ENCODE peak calls at places on chromosomes 5 and 9, in five cellular contexts. E is MM.1S, Y is psoas muscle, S is GM23338, P is breast epithelium. U is an unnamed sample.

GRCh38 chr5:131285637-131286399 is 22.0 kb downstream of the CDC42SE2 start:
- DNase-seq in E (no peak), Y (no peak), S (no peak), P (no peak), U (no peak)

GRCh38 chr9:125325821-125326220 is 64.2 kb downstream of the GAPVD1 start:
- DNase-seq in E (no peak), Y (no peak), S (no peak), P (no peak), U (no peak)

GRCh38 chr5:149581192-149581861 is at the start of gene ARHGEF37:
- DNase-seq in E (no peak), Y (peak), S (peak), P (peak), U (no peak)

GRCh38 chr9:134637241-134637640 is 4.4 kb upstream of the COL5A1 start:
- DNase-seq in E (no peak), Y (peak), S (no peak), P (no peak), U (no peak)

GRCh38 chr5:157548513-157549282 is 26.9 kb downstream of the ADAM19 start:
- DNase-seq in E (no peak), Y (no peak), S (no peak), P (no peak), U (no peak)

GRCh38 chr9:13939129-13939528 is 374.8 kb downstream of the NFIB start:
- DNase-seq in E (peak), Y (no peak), S (no peak), P (no peak), U (no peak)

GRCh38 chr9:113620016-113620376 is 156.5 kb downstream of the RGS3 start:
- DNase-seq in E (no peak), Y (no peak), S (no peak), P (no peak), U (no peak)

GRCh38 chr5:159463590-159464321 is 133.5 kb upstream of the IL12B start:
- DNase-seq in E (no peak), Y (no peak), S (no peak), P (no peak), U (no peak)

GRCh38 chr5:95380103-95380628 is 11.0 kb upstream of the FAM81B start:
- DNase-seq in E (peak), Y (no peak), S (no peak), P (no peak), U (no peak)

GRCh38 chr9:114314881-114315722 is 7.8 kb upstream of the ORM1 start:
- DNase-seq in E (no peak), Y (no peak), S (no peak), P (no peak), U (no peak)

GRCh38 chr5:4855889-4856288 is 284.2 kb upstream of the ADAMTS16 start:
- DNase-seq in E (no peak), Y (no peak), S (no peak), P (no peak), U (no peak)

GRCh38 chr9:133141833-133142594 is 21.0 kb upstream of the RALGDS start:
- DNase-seq in E (no peak), Y (peak), S (no peak), P (peak), U (peak)

GRCh38 chr9:136485049-136485647 is 2.3 kb upstream of the SEC16A start:
- DNase-seq in E (peak), Y (peak), S (peak), P (peak), U (peak)

GRCh38 chr5:154722097-154722496 is 33.1 kb upstream of the LARP1 start:
- DNase-seq in E (no peak), Y (no peak), S (peak), P (no peak), U (no peak)

GRCh38 chr9:123329329-123329955 is 26.6 kb upstream of the CRB2 start:
- DNase-seq in E (peak), Y (no peak), S (no peak), P (peak), U (no peak)

GRCh38 chr9:96441798-96442445 is 8.0 kb upstream of the HABP4 start:
- DNase-seq in E (peak), Y (no peak), S (peak), P (no peak), U (peak)

GRCh38 chr9:18479405-18479804 is 5.5 kb downstream of the ADAMTSL1 start:
- DNase-seq in E (no peak), Y (no peak), S (no peak), P (no peak), U (no peak)

GRCh38 chr5:19568004-19568403 is 420.0 kb downstream of the CDH18 start:
- DNase-seq in E (no peak), Y (no peak), S (peak), P (no peak), U (no peak)

GRCh38 chr9:107624216-107624948 is 134.8 kb upstream of the KLF4 start:
- DNase-seq in E (no peak), Y (no peak), S (no peak), P (no peak), U (no peak)

GRCh38 chr5:179819296-179820126 is 1.2 kb upstream of the SQSTM1 start:
- DNase-seq in E (peak), Y (peak), S (peak), P (peak), U (peak)

GRCh38 chr9:14396171-14396570 is 82.2 kb upstream of the NFIB start:
- DNase-seq in E (no peak), Y (peak), S (no peak), P (no peak), U (no peak)

GRCh38 chr9:4417578-4418325 is 72.5 kb upstream of the SLC1A1 start:
- DNase-seq in E (no peak), Y (no peak), S (no peak), P (no peak), U (no peak)

GRCh38 chr9:93083592-93084470 is 12.2 kb upstream of the CARD19 start:
- DNase-seq in E (no peak), Y (no peak), S (no peak), P (peak), U (no peak)

GRCh38 chr9:122131401-122131921 is 28.1 kb downstream of the NDUFA8 start:
- DNase-seq in E (no peak), Y (no peak), S (peak), P (no peak), U (no peak)

GRCh38 chr5:96140084-96140483 is 178.4 kb upstream of the ELL2 start:
- DNase-seq in E (no peak), Y (no peak), S (no peak), P (no peak), U (no peak)

GRCh38 chr9:69307446-69308216 is 17.4 kb upstream of the ENTREP1 start:
- DNase-seq in E (no peak), Y (no peak), S (peak), P (no peak), U (no peak)

GRCh38 chr9:74573792-74574191 is 76.7 kb downstream of the RORB start:
- DNase-seq in E (peak), Y (no peak), S (no peak), P (no peak), U (no peak)

DNA sequence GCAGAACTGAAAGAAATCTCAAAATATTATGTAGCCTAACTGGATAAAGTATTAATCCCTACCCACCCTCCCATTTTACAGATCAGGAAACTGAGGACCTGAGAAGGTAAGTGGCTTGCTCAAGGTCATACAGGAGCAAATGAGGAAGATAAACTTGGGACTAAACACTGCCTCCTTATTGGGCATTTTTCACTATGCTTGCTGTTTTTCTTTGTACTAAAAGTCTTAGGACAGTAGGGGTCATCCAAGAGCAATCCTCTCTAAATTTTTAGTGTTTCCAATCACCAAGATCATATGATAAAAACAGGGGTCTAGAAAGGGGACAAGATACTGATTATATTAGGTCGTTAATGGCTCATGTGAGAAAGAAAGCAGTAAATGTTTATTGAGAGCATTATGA is 80.8 kb downstream of the RORB start:
- DNase-seq in E (peak), Y (no peak), S (peak), P (no peak), U (no peak)
- TF ChIP-seq CTCF in E (peak), Y (peak), S (peak), P (no peak), U (peak)

GRCh38 chr5:170745481-170746061 is 38.0 kb upstream of the GABRP start:
- DNase-seq in E (peak), Y (no peak), S (peak), P (no peak), U (peak)

GRCh38 chr5:170746952-170747340 is 36.6 kb upstream of the GABRP start:
- DNase-seq in E (no peak), Y (no peak), S (no peak), P (no peak), U (no peak)

GRCh38 chr5:170747851-170748250 is 35.7 kb upstream of the GABRP start:
- DNase-seq in E (no peak), Y (no peak), S (peak), P (no peak), U (peak)

GRCh38 chr5:170747357-170747756 is 36.2 kb upstream of the GABRP start:
- DNase-seq in E (no peak), Y (no peak), S (no peak), P (no peak), U (peak)

DNA sequence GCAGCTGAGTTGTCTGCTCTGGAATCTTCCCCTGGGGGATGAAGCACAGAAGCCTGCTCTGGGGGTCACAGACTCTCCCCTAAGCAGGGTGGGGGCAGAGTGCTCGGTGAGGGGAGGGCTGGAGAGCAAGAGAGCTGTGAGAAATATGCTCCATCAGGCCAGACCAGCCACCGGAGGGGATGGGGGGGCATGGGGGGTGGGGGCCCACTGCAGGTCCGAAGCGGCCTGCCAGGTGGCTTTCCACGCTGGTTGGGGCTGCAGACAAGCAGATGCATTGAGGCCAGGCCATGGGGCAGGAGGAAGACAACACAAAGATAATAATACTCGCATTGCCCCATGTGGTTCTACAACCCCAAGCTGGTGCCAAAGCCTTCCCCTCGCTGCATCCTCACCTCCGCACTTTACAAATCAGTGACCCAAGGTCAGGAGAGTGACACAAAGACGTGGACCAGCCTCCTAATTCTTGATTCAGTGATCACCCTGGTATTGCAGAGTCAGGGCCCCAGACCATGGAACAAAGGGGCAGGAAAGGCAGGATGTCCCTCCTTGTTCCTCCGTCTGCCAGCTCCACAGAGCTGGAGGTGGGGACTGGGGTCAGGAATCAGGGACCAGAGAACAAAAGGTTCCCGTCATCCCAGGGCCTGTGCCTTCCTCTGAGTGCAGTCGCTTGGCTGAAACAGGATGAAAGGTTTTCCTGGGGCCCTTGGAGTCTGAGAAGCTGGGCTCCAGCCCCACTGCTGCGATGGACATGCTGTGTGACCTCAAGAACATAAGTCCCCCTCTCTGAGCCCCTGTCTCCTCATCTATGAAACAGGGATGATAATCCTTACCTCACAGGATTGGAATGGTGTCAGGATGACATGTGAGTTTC is 37.2 kb upstream of the GABRP start:
- DNase-seq in E (peak), Y (no peak), S (peak), P (no peak), U (peak)
- TF ChIP-seq CTCF in E (no peak), Y (no peak), S (no peak), P (no peak), U (no peak)

GRCh38 chr5:109409061-109409843 is 522 bp downstream of the PJA2 start:
- DNase-seq in E (peak), Y (peak), S (peak), P (peak), U (peak)
- TF ChIP-seq CTCF in E (no peak), Y (no peak), S (no peak), P (no peak), U (no peak)

DNA sequence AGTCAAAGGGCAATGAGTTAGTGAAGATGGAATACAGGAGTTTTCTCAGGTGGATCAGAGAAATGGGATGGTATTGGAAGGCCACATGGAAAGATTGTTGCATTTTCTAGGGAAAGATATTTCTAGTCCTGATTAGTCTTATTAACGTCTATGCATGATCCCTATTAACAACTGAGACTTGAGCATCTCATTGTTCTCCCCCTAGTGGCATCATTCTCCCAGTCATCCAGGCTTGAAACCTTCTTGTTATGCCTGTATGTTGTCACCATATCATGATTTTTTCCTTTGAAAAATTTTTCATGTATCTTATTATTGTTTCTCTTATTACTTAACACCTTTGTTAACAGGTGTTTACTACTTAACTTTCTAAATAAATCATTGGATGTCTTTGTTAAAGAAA is 34.4 kb downstream of the KIF2A start:
- DNase-seq in E (no peak), Y (no peak), S (peak), P (no peak), U (no peak)
- TF ChIP-seq CTCF in E (peak), Y (peak), S (peak), P (no peak), U (peak)

DNA sequence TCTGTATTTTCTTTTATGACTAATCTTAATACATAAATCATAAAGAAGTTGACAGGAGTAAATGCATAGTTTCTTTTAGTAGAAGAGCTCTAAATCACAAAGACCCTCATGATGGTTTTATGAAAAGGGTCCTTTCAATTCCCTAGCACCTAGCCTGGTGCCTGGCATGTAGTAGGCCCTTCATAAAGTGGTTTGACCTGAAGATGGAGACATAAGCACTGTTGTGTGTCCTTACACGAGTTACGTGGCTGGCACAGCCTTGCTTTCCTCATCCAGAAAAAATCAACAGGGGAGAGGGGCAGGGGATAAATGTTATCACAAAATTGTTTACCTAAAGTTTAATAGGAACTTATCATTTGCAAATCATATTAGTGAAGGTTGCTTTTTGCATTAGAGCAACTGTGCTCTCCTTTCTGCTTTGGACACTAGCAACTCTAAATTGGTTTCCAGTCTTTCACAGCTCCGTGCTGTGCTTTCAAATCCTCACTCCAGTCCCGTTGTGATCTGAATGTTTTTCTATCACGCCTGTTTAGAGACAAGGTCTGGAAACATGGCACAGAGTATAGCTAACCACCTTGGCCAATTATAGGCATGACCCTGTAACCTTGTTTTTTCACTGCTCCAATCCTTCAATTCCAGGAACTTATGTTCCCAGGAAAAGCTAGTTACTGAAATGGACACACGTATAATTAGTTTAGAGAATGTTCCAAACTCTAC is 55.7 kb downstream of the ARL15 start:
- DNase-seq in E (no peak), Y (no peak), S (peak), P (no peak), U (no peak)
- TF ChIP-seq CTCF in E (no peak), Y (peak), S (peak), P (no peak), U (no peak)

GRCh38 chr5:98187945-98188344 is 585.5 kb upstream of the RGMB start:
- DNase-seq in E (no peak), Y (no peak), S (no peak), P (no peak), U (no peak)
- TF ChIP-seq CTCF in E (no peak), Y (no peak), S (no peak), P (no peak), U (no peak)

GRCh38 chr5:27020965-27021364 is 17.4 kb downstream of the CDH9 start:
- DNase-seq in E (peak), Y (no peak), S (no peak), P (no peak), U (no peak)
- TF ChIP-seq CTCF in E (peak), Y (peak), S (peak), P (no peak), U (peak)

DNA sequence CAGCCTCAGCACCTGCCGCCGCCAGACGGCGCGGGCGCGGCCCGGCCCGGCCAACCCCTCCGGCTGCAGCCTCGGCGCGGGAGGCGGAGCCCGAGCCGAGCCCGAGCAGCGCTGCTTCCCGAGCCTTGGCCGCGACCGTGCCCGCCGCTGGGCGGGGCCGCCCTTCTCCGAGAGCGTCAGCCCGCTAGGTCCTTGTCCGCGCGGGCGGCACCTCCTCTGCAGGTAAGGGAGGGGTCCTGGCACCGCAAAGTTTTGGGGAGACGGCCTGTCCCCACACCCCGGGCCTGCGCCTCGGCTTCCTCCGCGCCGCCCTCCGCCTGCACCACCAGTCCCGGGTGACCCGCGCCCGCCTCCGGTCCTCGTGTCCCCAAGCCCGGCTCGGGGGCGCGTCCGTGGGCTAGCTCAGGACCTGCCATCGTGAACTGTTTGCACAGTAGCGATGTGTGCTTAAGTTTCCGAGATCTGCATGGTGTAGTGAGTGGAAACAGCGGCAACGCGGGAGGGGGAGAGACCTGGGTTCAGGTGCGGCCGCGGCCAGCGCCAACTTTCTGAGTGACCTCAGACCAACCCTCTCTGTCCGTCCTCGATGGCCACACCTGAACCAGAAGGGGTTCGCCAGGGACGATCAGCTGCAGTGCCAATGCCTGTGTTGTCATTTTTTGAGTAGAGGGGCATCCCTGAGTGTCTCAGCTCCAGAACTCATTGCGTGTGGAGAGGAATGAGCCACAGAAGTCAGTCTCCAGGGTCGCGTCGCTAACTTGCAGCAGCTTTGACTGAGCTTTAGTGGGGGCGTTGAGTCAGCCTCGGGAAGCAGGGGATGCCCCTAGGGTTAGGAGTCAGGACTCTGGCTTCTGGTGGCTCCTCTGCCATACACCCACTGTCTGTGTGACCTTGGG is at the start of gene FRMPD1:
- DNase-seq in E (peak), Y (peak), S (peak), P (peak), U (peak)
- TF ChIP-seq CTCF in E (no peak), Y (peak), S (no peak), P (no peak), U (peak)

U was measured in GM13977.